ENCODE peak calls at places on chromosomes 6 and 20, in four cellular contexts. O is HCT116, S is A549, H is NB4. B is an unnamed sample.

GRCh38 chr6:117404548-117404947 is 21.2 kb downstream of the ROS1 start:
- DNase-seq in O (no peak), H (no peak), S (no peak), B (no peak)

GRCh38 chr20:3744037-3744436 is 11.6 kb downstream of the HSPA12B start:
- DNase-seq in S (no peak), O (no peak), H (no peak), B (no peak)

GRCh38 chr6:44294832-44295791 is 18.0 kb downstream of the AARS2 start:
- DNase-seq in S (no peak), H (no peak), O (no peak), B (no peak)

GRCh38 chr6:1312193-1312443 is 220 bp downstream of the FOXQ1 start:
- DNase-seq in O (no peak), S (no peak), H (no peak), B (no peak)

GRCh38 chr20:61683721-61684120 is 382.0 kb downstream of the TAF4 start:
- DNase-seq in H (no peak), O (no peak), S (no peak), B (no peak)

GRCh38 chr20:46122071-46122470 is 4.0 kb downstream of the CD40 start:
- DNase-seq in S (no peak), O (no peak), H (no peak), B (peak)

GRCh38 chr20:59835448-59836395 is 97.7 kb downstream of the SYCP2 start:
- DNase-seq in S (no peak), H (no peak), O (no peak), B (no peak)

GRCh38 chr20:6402026-6402425 is 279.2 kb upstream of the FERMT1 start:
- DNase-seq in H (no peak), S (no peak), O (no peak), B (no peak)

GRCh38 chr6:14280766-14281293 is 163.3 kb downstream of the CD83 start:
- DNase-seq in S (no peak), H (no peak), O (no peak), B (no peak)

GRCh38 chr6:155186052-155186658 is 77.7 kb upstream of the CLDN20 start:
- DNase-seq in S (no peak), H (no peak), O (no peak), B (peak)

GRCh38 chr6:16511048-16511660 is 250.1 kb downstream of the ATXN1 start:
- DNase-seq in S (peak), O (no peak), H (peak), B (peak)

GRCh38 chr6:73691512-73691911 is 4.5 kb upstream of the CD109 start:
- DNase-seq in O (no peak), S (no peak), H (no peak), B (no peak)

GRCh38 chr20:19815553-19815991 is 57.5 kb downstream of the RIN2 start:
- DNase-seq in O (peak), S (peak), H (peak), B (peak)

GRCh38 chr20:63495771-63496403 is 3.0 kb downstream of the EEF1A2 start:
- DNase-seq in S (peak), O (no peak), H (peak), B (peak)

GRCh38 chr20:33914871-33915270 is 78.8 kb upstream of the RALY start:
- DNase-seq in H (no peak), S (peak), O (peak), B (peak)

GRCh38 chr20:17965042-17965697 is 3.4 kb downstream of the SNX5 start:
- DNase-seq in H (peak), O (no peak), S (no peak), B (no peak)

GRCh38 chr20:49570828-49571552 is 3.1 kb upstream of the PTGIS start:
- DNase-seq in S (no peak), O (no peak), H (no peak), B (no peak)

GRCh38 chr20:49572857-49573256 is 4.9 kb upstream of the PTGIS start:
- DNase-seq in O (no peak), H (no peak), S (no peak), B (peak)

GRCh38 chr20:49575551-49576060 is 7.7 kb upstream of the PTGIS start:
- DNase-seq in O (no peak), H (no peak), S (no peak), B (no peak)

GRCh38 chr20:49571553-49571835 is 3.6 kb upstream of the PTGIS start:
- DNase-seq in O (no peak), S (no peak), H (no peak), B (no peak)

GRCh38 chr20:49573900-49574416 is 6.0 kb upstream of the PTGIS start:
- DNase-seq in S (no peak), H (no peak), O (no peak), B (no peak)
- TF ChIP-seq MAX in S (no peak), H (no peak), O (no peak), B (no peak)

DNA sequence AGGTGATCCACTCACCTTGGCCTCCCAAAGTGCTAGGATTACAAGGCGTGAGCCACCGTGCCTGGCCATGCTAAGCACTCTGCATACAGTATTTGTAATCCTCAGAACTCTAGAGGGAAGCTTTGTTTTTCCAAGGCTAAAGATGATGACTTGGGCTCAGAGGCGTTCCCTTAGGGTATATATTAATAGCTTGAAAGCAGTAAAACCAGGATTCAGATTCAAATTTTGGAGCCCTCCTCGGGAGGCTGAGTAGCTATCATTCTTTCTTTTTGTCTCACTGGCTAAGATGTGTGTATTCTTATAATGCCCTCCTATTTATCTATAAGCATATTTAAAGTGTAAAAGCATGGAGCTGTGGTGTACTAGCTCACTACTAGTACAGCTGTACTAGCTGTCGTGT is 68.5 kb downstream of the PRPH2 start:
- DNase-seq in H (no peak), O (no peak), S (no peak), B (no peak)
- TF ChIP-seq MAX in H (no peak), O (no peak), S (no peak), B (no peak)

GRCh38 chr6:166595061-166595780 is 8.7 kb upstream of the RAMACL start:
- DNase-seq in O (no peak), S (no peak), H (no peak), B (no peak)
- TF ChIP-seq MAX in O (no peak), S (no peak), H (no peak), B (no peak)

DNA sequence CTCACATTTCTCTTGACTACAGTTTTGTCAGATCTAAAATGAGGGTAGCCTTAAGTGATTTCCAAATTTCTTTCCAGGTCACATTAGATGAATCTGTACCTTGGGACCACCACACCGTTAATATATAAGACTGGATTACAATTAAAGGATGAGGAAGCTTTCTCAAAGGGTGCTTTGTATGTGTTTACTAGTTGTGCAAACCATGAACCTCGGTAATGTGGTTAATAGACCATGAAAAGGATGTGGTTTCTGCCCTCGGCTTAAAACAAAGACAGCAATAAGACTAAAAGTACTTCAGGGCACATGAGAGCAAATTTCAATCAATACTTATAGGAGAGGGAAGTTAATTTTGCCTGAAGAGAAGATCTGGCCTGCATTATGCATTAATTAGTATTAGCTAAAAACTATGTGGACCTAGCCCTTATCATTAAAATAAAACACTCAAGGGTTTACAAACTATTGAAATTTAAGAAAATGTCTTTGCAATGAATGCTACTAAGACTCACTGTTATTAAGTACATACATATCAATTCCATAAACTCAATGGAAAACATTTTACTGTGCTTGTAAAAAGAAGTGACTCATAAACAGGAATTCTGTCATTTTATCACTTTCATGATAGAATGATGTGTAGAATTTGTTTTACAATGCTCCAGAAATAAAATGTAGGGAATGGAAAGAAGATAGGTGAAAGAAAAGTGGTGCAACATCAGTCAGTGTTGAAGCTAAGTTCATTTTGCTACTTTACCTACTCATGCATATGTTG is 936 bp upstream of the TMX4 start:
- DNase-seq in O (no peak), S (no peak), H (peak), B (no peak)
- TF ChIP-seq MAX in O (no peak), S (no peak), H (peak), B (no peak)